ENCODE peak calls at places on chromosomes 3 and 15, in seven cellular contexts. O, X, V, B, A, N and Y are unnamed samples.

GRCh38 chr3:7504886-7505775 is 644.2 kb downstream of the GRM7 start:
- DNase-seq in O (peak; percentile 92), X (no peak), A (peak; percentile 76), B (no peak), N (no peak), V (no peak), Y (no peak)

GRCh38 chr15:34436956-34437442 is 609 bp downstream of the GOLGA8A start:
- DNase-seq in A (no peak), N (peak; percentile 41), B (peak; percentile 47), X (peak; percentile 69), O (peak; percentile 51), V (no peak), Y (no peak)

GRCh38 chr15:41115088-41115651 is 910 bp downstream of the INO80 start:
- DNase-seq in A (peak; percentile 39), X (no peak), N (no peak), V (no peak), O (peak; percentile 57), B (no peak), Y (no peak)

GRCh38 chr15:35737521-35737920 is 191.6 kb upstream of the DPH6 start:
- DNase-seq in V (no peak), N (no peak), X (no peak), A (no peak), B (no peak), O (no peak), Y (no peak)

GRCh38 chr15:70439880-70440279 is 323.5 kb downstream of the UACA start:
- DNase-seq in V (no peak), B (no peak), O (no peak), N (no peak), A (no peak), X (no peak), Y (no peak)

GRCh38 chr3:15728766-15729165 is 69.0 kb downstream of the ANKRD28 start:
- DNase-seq in A (no peak), V (no peak), X (no peak), N (no peak), B (no peak), O (peak; percentile 77), Y (no peak)

GRCh38 chr15:84883916-84884781 is at the start of gene SLC28A1:
- DNase-seq in N (peak; percentile 12), O (peak; percentile 48), A (no peak), V (no peak), B (no peak), X (no peak), Y (no peak)

GRCh38 chr3:36815375-36815774 is 51.0 kb upstream of the DCLK3 start:
- DNase-seq in V (no peak), X (no peak), O (no peak), N (no peak), B (no peak), A (no peak), Y (no peak)

GRCh38 chr3:171284308-171285075 is 175.7 kb downstream of the TNIK start:
- DNase-seq in X (no peak), A (peak; percentile 85), N (no peak), O (peak; percentile 93), B (no peak), V (no peak), Y (no peak)

GRCh38 chr15:75785771-75786563 is 57.3 kb upstream of the UBE2Q2 start:
- DNase-seq in A (no peak), N (no peak), B (no peak), V (no peak), X (no peak), O (no peak), Y (no peak)

GRCh38 chr3:80970292-80970691 is 791.2 kb downstream of the GBE1 start:
- DNase-seq in V (no peak), X (no peak), B (no peak), A (no peak), N (no peak), O (no peak), Y (no peak)

GRCh38 chr3:64410226-64410625 is 185.0 kb upstream of the PRICKLE2 start:
- DNase-seq in N (no peak), V (no peak), X (no peak), A (no peak), O (no peak), B (no peak), Y (no peak)